ENCODE peak calls at places on chromosomes 6 and 20, in seven cellular contexts. One of them, this sample, is unnamed. For H3K4me1, the result is how much of the 10 kb centered on the place peaks cover.

GRCh38 chr20:50746138-50746940 is 15.0 kb downstream of the PARD6B start:
- DNase-seq in endodermal cell: peak
- DNase-seq in fibroblast of lung: peak
- DNase-seq in IMR-90: no peak
- DNase-seq in H1: no peak
- DNase-seq in colonic mucosa: peak
- DNase-seq in HCT116: no peak
- DNase-seq in this sample: no peak

GRCh38 chr6:110351546-110351945 is 6.6 kb downstream of the METTL24 start:
- DNase-seq in colonic mucosa: no peak
- DNase-seq in endodermal cell: no peak
- DNase-seq in fibroblast of lung: no peak
- DNase-seq in HCT116: no peak
- DNase-seq in IMR-90: no peak
- DNase-seq in H1: no peak
- DNase-seq in this sample: no peak

GRCh38 chr6:18241208-18241836 is 23.0 kb downstream of the DEK start:
- DNase-seq in fibroblast of lung: no peak
- DNase-seq in IMR-90: peak
- DNase-seq in endodermal cell: no peak
- DNase-seq in H1: no peak
- DNase-seq in HCT116: peak
- DNase-seq in colonic mucosa: no peak
- DNase-seq in this sample: no peak

GRCh38 chr6:161273356-161273751 is 507 bp downstream of the AGPAT4 start:
- DNase-seq in endodermal cell: no peak
- DNase-seq in H1: no peak
- DNase-seq in fibroblast of lung: peak
- DNase-seq in HCT116: peak
- DNase-seq in colonic mucosa: no peak
- DNase-seq in IMR-90: peak
- DNase-seq in this sample: peak

GRCh38 chr20:3646651-3647050 is 16.5 kb downstream of the GFRA4 start:
- DNase-seq in colonic mucosa: no peak
- DNase-seq in H1: peak
- DNase-seq in HCT116: no peak
- DNase-seq in IMR-90: no peak
- DNase-seq in endodermal cell: no peak
- DNase-seq in fibroblast of lung: no peak
- DNase-seq in this sample: no peak

GRCh38 chr6:161439093-161439492 is 165.2 kb upstream of the AGPAT4 start:
- DNase-seq in endodermal cell: no peak
- DNase-seq in HCT116: peak
- DNase-seq in colonic mucosa: no peak
- DNase-seq in H1: no peak
- DNase-seq in fibroblast of lung: peak
- DNase-seq in IMR-90: peak
- DNase-seq in this sample: peak

GRCh38 chr6:16802071-16802470 is 40.8 kb upstream of the ATXN1 start:
- DNase-seq in endodermal cell: no peak
- DNase-seq in colonic mucosa: no peak
- DNase-seq in fibroblast of lung: peak
- DNase-seq in HCT116: no peak
- DNase-seq in H1: no peak
- DNase-seq in IMR-90: peak
- DNase-seq in this sample: peak

GRCh38 chr6:29493261-29493660 is 5.5 kb upstream of the MAS1L start:
- DNase-seq in colonic mucosa: no peak
- DNase-seq in H1: peak
- DNase-seq in HCT116: no peak
- DNase-seq in endodermal cell: no peak
- DNase-seq in fibroblast of lung: no peak
- DNase-seq in IMR-90: no peak
- DNase-seq in this sample: no peak

GRCh38 chr20:58084566-58084965 is 143.9 kb downstream of the ANKRD60 start:
- DNase-seq in fibroblast of lung: no peak
- DNase-seq in IMR-90: no peak
- DNase-seq in colonic mucosa: peak
- DNase-seq in HCT116: no peak
- DNase-seq in endodermal cell: peak
- DNase-seq in H1: peak
- DNase-seq in this sample: no peak

GRCh38 chr6:4256969-4257368 is 121.6 kb upstream of the ECI2 start:
- DNase-seq in H1: no peak
- DNase-seq in HCT116: no peak
- DNase-seq in IMR-90: peak
- DNase-seq in fibroblast of lung: no peak
- DNase-seq in colonic mucosa: no peak
- DNase-seq in endodermal cell: no peak
- DNase-seq in this sample: no peak

GRCh38 chr20:43667341-43668132 is 623 bp downstream of the MYBL2 start:
- DNase-seq in fibroblast of lung: no peak
- DNase-seq in IMR-90: no peak
- DNase-seq in colonic mucosa: peak
- DNase-seq in HCT116: no peak
- DNase-seq in endodermal cell: peak
- DNase-seq in H1: peak
- DNase-seq in this sample: peak

GRCh38 chr6:111087871-111088667 is 766 bp downstream of the SLC16A10 start:
- DNase-seq in IMR-90: no peak
- DNase-seq in H1: peak
- DNase-seq in endodermal cell: peak
- DNase-seq in HCT116: peak
- DNase-seq in fibroblast of lung: no peak
- DNase-seq in colonic mucosa: peak
- DNase-seq in this sample: no peak

GRCh38 chr6:20833881-20834515 is 299.7 kb downstream of the CDKAL1 start:
- DNase-seq in IMR-90: no peak
- DNase-seq in H1: no peak
- DNase-seq in fibroblast of lung: no peak
- DNase-seq in endodermal cell: no peak
- DNase-seq in HCT116: no peak
- DNase-seq in colonic mucosa: no peak
- DNase-seq in this sample: peak

GRCh38 chr20:21286775-21287174 is 16.4 kb upstream of the XRN2 start:
- DNase-seq in endodermal cell: no peak
- DNase-seq in IMR-90: no peak
- DNase-seq in HCT116: no peak
- DNase-seq in H1: no peak
- DNase-seq in colonic mucosa: no peak
- DNase-seq in fibroblast of lung: no peak
- DNase-seq in this sample: no peak

GRCh38 chr6:146289816-146290588 is 253.6 kb upstream of the RAB32 start:
- DNase-seq in endodermal cell: no peak
- DNase-seq in colonic mucosa: no peak
- DNase-seq in fibroblast of lung: peak
- DNase-seq in HCT116: no peak
- DNase-seq in H1: no peak
- DNase-seq in IMR-90: peak
- DNase-seq in this sample: peak

GRCh38 chr6:139028658-139029469 is at the start of gene ABRACL:
- DNase-seq in fibroblast of lung: peak
- DNase-seq in HCT116: peak
- DNase-seq in H1: peak
- DNase-seq in endodermal cell: peak
- DNase-seq in colonic mucosa: peak
- DNase-seq in IMR-90: peak
- DNase-seq in this sample: peak

GRCh38 chr6:165568326-165568725 is 94.7 kb downstream of the PDE10A start:
- DNase-seq in IMR-90: no peak
- DNase-seq in H1: no peak
- DNase-seq in fibroblast of lung: no peak
- DNase-seq in colonic mucosa: no peak
- DNase-seq in endodermal cell: no peak
- DNase-seq in HCT116: no peak
- DNase-seq in this sample: no peak

GRCh38 chr6:138465007-138465645 is 34.2 kb downstream of the NHSL1 start:
- DNase-seq in IMR-90: peak
- DNase-seq in H1: no peak
- DNase-seq in fibroblast of lung: peak
- DNase-seq in endodermal cell: no peak
- DNase-seq in HCT116: peak
- DNase-seq in colonic mucosa: no peak
- DNase-seq in this sample: peak

GRCh38 chr20:22288156-22288555 is 296.2 kb downstream of the FOXA2 start:
- DNase-seq in IMR-90: no peak
- DNase-seq in colonic mucosa: no peak
- DNase-seq in fibroblast of lung: no peak
- DNase-seq in endodermal cell: no peak
- DNase-seq in H1: no peak
- DNase-seq in HCT116: no peak
- DNase-seq in this sample: no peak

GRCh38 chr20:51125095-51125494 is 102.2 kb upstream of the KCNG1 start:
- DNase-seq in H1: no peak
- DNase-seq in fibroblast of lung: no peak
- DNase-seq in endodermal cell: no peak
- DNase-seq in IMR-90: no peak
- DNase-seq in colonic mucosa: no peak
- DNase-seq in HCT116: no peak
- DNase-seq in this sample: no peak

GRCh38 chr20:39916236-39916635 is 772.8 kb downstream of the MAFB start:
- DNase-seq in HCT116: no peak
- DNase-seq in H1: no peak
- DNase-seq in fibroblast of lung: no peak
- DNase-seq in colonic mucosa: no peak
- DNase-seq in IMR-90: no peak
- DNase-seq in endodermal cell: no peak
- DNase-seq in this sample: no peak

GRCh38 chr20:56626367-56627121 is 2.6 kb upstream of the TFAP2C start:
- DNase-seq in fibroblast of lung: no peak
- DNase-seq in colonic mucosa: peak
- DNase-seq in IMR-90: no peak
- DNase-seq in H1: peak
- DNase-seq in HCT116: peak
- DNase-seq in endodermal cell: peak
- DNase-seq in this sample: peak

GRCh38 chr6:38617856-38618255 is 21.9 kb downstream of the BTBD9 start:
- DNase-seq in HCT116: no peak
- DNase-seq in endodermal cell: no peak
- DNase-seq in H1: no peak
- DNase-seq in IMR-90: no peak
- DNase-seq in fibroblast of lung: no peak
- DNase-seq in colonic mucosa: no peak
- DNase-seq in this sample: no peak

GRCh38 chr20:35901678-35902544 is 52.4 kb downstream of the SCAND1 start:
- DNase-seq in fibroblast of lung: peak
- DNase-seq in HCT116: peak
- DNase-seq in H1: no peak
- DNase-seq in IMR-90: peak
- DNase-seq in colonic mucosa: no peak
- DNase-seq in endodermal cell: no peak
- DNase-seq in this sample: peak

GRCh38 chr6:86871681-86872080 is 65.6 kb upstream of the HTR1E start:
- DNase-seq in colonic mucosa: no peak
- DNase-seq in endodermal cell: no peak
- DNase-seq in HCT116: no peak
- DNase-seq in IMR-90: no peak
- DNase-seq in H1: no peak
- DNase-seq in fibroblast of lung: no peak
- DNase-seq in this sample: peak

GRCh38 chr6:72616406-72617015 is 5.4 kb upstream of the KCNQ5 start:
- DNase-seq in HCT116: no peak
- DNase-seq in IMR-90: peak
- DNase-seq in endodermal cell: no peak
- DNase-seq in fibroblast of lung: peak
- DNase-seq in H1: no peak
- DNase-seq in colonic mucosa: no peak
- DNase-seq in this sample: peak
- H3K4me3 ChIP-seq in HCT116: no peak
- H3K4me3 ChIP-seq in IMR-90: no peak
- H3K4me3 ChIP-seq in endodermal cell: no peak
- H3K4me3 ChIP-seq in fibroblast of lung: no peak
- H3K4me3 ChIP-seq in H1: no peak
- H3K4me3 ChIP-seq in colonic mucosa: no peak
- H3K4me3 ChIP-seq in this sample: no peak

GRCh38 chr20:62792940-62793756 is 3.1 kb upstream of the MRGBP start:
- DNase-seq in fibroblast of lung: no peak
- DNase-seq in colonic mucosa: no peak
- DNase-seq in endodermal cell: peak
- DNase-seq in HCT116: no peak
- DNase-seq in IMR-90: no peak
- DNase-seq in H1: no peak
- DNase-seq in this sample: no peak
- H3K9ac ChIP-seq in fibroblast of lung: no peak
- H3K9ac ChIP-seq in colonic mucosa: peak
- H3K9ac ChIP-seq in endodermal cell: no peak
- H3K9ac ChIP-seq in HCT116: peak
- H3K9ac ChIP-seq in IMR-90: no peak
- H3K9ac ChIP-seq in H1: no peak
- H3K9ac ChIP-seq in this sample: no peak

DNA sequence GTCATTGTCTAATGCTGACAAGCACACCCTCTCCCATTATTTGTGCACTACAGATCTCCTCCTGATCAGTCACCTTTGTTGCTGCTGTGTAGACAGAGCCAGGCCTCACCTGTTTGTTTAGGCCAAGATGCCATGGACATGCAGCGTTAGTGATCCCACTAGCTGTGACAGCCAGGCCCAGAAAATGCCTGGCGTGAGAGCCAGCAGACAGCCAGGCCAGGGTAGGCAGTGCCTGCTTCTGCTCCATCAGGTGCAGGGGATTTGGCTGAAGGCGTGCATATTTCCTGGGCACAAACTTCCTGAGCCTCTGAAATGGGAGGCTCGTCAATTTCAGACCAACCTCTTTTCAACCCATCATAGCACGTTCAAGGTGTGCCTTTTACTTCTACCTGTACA is 27.3 kb downstream of the MANBAL start:
- DNase-seq in HCT116: no peak
- DNase-seq in colonic mucosa: no peak
- DNase-seq in H1: no peak
- DNase-seq in IMR-90: no peak
- DNase-seq in fibroblast of lung: no peak
- DNase-seq in endodermal cell: no peak
- DNase-seq in this sample: no peak
- H3K4me1 ChIP-seq in HCT116: under half
- H3K4me1 ChIP-seq in colonic mucosa: under half
- H3K4me1 ChIP-seq in H1: under half
- H3K4me1 ChIP-seq in IMR-90: under half
- H3K4me1 ChIP-seq in fibroblast of lung: under half
- H3K4me1 ChIP-seq in endodermal cell: under half
- H3K4me1 ChIP-seq in this sample: under half

DNA sequence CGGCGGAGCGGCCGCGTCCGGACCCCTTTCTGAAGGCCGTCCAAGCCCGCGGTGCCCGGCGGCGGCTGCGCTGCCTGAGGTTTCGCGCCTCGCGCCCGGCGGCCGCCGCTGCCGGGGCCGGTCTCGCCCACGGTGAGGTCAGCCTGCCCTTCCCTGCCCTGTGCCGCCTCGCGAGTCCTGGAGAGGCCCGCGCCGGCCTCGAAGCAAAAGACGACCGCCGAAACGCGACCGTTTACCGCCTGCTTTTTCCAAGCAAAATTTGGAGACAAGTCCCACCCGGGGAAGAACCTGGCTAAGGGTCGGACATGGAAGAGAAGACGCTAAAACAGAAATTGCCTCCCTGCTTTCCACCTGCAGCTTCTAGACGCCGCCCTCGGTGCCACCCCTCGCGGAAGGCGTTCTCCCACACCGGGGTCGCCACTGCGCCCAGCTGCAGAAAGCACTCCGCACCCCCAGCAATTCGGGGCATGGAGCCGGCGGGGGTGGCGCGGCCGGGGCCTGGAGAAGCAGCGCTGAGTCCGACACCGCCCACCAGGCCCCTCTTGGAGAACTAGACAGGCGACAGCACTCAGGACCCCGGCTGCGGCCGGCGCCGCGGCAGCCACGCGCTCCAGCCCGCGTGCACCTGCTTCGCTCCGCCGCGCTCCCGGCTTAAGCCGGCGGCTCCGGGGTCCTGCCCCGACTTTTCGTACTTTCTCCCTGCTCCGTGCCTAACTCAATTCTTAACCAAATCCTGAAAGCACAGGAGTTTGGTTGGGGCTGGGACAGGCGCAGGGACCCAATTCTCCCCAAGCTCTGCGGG is 11.0 kb upstream of the FOXF2 start:
- DNase-seq in IMR-90: no peak
- DNase-seq in H1: no peak
- DNase-seq in colonic mucosa: no peak
- DNase-seq in endodermal cell: peak
- DNase-seq in fibroblast of lung: no peak
- DNase-seq in HCT116: no peak
- DNase-seq in this sample: no peak
- H3K4me3 ChIP-seq in IMR-90: no peak
- H3K4me3 ChIP-seq in H1: peak
- H3K4me3 ChIP-seq in colonic mucosa: no peak
- H3K4me3 ChIP-seq in endodermal cell: peak
- H3K4me3 ChIP-seq in fibroblast of lung: no peak
- H3K4me3 ChIP-seq in HCT116: no peak
- H3K4me3 ChIP-seq in this sample: no peak

This sample was measured in adipocyte.